ENCODE peak calls at places on chromosomes 12 and 14, in eight cellular contexts. O is tibial nerve, Q is cardiac muscle cell, D is stomach, T is astrocyte, Z is thyroid gland, R is adrenal gland, H is endothelial cell of umbilical vein. A is an unnamed sample.
A peak's percentile ranks its signal among the peaks of the same experiment; 100 is the strongest.

GRCh38 chr12:91335724-91336123 is 153.1 kb upstream of the DCN start:
- DNase-seq in O (no peak), Q (no peak), D (no peak), T (peak; percentile 14), Z (no peak), R (no peak), H (no peak), A (no peak)

GRCh38 chr12:57576613-57577160 is 14.3 kb upstream of the PIP4K2C start:
- DNase-seq in O (no peak), Q (no peak), D (no peak), T (no peak), Z (no peak), R (no peak), H (no peak), A (no peak)

GRCh38 chr12:9184276-9184675 is 23.9 kb downstream of the PZP start:
- DNase-seq in O (no peak), Q (no peak), D (no peak), T (no peak), Z (no peak), R (no peak), H (no peak), A (no peak)

GRCh38 chr12:118059645-118060275 is 1.2 kb downstream of the WSB2 start:
- DNase-seq in O (no peak), Q (peak; percentile 8), D (no peak), T (no peak), Z (no peak), R (no peak), H (peak; percentile 55), A (no peak)

GRCh38 chr14:64611358-64612020 is 61.7 kb downstream of the PPP1R36 start:
- DNase-seq in O (no peak), Q (no peak), D (no peak), T (no peak), Z (no peak), R (no peak), H (no peak), A (no peak)

GRCh38 chr14:63800651-63801385 is 52.0 kb upstream of the SYNE2 start:
- DNase-seq in O (no peak), Q (no peak), D (no peak), T (no peak), Z (no peak), R (no peak), H (no peak), A (no peak)

GRCh38 chr14:58395815-58396626 is at the start of gene TOMM20L:
- DNase-seq in O (no peak), Q (peak; percentile 81), D (peak; percentile 79), T (peak; percentile 26), Z (peak; percentile 77), R (peak; percentile 67), H (peak; percentile 68), A (peak; percentile 59)

GRCh38 chr12:113358381-113359132 is at the start of gene PLBD2:
- DNase-seq in O (peak; percentile 92), Q (peak; percentile 97), D (peak; percentile 96), T (peak; percentile 81), Z (peak; percentile 95), R (peak; percentile 98), H (peak; percentile 95), A (peak; percentile 95)

GRCh38 chr14:59918824-59919581 is 941 bp upstream of the LRRC9 start:
- DNase-seq in O (no peak), Q (peak; percentile 51), D (no peak), T (peak; percentile 35), Z (peak; percentile 33), R (peak; percentile 42), H (peak; percentile 38), A (no peak)

GRCh38 chr14:54715811-54716210 is 148.9 kb downstream of the SAMD4A start:
- DNase-seq in O (no peak), Q (no peak), D (no peak), T (peak; percentile 85), Z (peak; percentile 67), R (no peak), H (no peak), A (no peak)

GRCh38 chr12:24759155-24759554 is 189.7 kb downstream of the BCAT1 start:
- DNase-seq in O (no peak), Q (no peak), D (no peak), T (peak; percentile 57), Z (no peak), R (no peak), H (no peak), A (no peak)

GRCh38 chr12:39227218-39227617 is 215.7 kb downstream of the KIF21A start:
- DNase-seq in O (no peak), Q (no peak), D (no peak), T (peak; percentile 3), Z (no peak), R (no peak), H (no peak), A (no peak)

GRCh38 chr12:27517961-27518668 is 5.9 kb upstream of the PPFIBP1 start:
- DNase-seq in O (no peak), Q (peak; percentile 59), D (no peak), T (no peak), Z (no peak), R (no peak), H (no peak), A (no peak)

GRCh38 chr14:21833836-21834235 is 160.2 kb upstream of the OR4E1 start:
- DNase-seq in O (no peak), Q (no peak), D (no peak), T (no peak), Z (no peak), R (no peak), H (no peak), A (no peak)

GRCh38 chr12:125683748-125684381 is 618.6 kb downstream of the AACS start:
- DNase-seq in O (no peak), Q (peak; percentile 83), D (peak; percentile 70), T (no peak), Z (peak; percentile 42), R (no peak), H (no peak), A (no peak)

DNA sequence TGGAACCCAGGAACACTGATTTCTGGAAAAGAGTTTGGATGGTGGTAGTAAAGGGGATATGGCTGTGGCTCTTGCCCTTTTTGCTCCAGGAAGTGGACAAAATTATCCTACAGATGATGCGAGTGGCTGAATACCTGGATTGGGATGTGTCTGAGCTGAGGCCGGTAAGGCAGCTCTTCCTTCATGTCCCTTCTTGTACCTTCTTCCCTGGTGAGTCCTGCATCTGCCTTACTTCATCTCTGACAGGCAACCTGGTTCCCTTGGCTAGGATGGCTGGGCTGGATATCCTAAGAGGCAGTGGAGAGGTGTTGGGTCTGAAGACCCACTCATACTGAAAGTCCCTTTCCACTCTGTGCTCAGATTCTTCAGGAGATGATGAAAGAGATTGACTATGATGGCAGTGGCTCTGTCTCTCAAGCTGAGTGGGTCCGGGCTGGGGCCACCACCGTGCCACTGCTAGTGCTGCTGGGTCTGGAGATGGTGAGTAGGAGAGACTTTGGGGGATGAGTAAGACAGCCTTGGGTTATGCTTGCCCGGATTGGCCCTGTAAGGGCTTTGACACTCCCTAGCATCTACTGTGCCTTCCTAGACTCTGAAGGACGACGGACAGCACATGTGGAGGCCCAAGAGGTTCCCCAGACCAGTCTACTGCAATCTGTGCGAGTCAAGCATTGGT is 8.0 kb downstream of the DGKA start:
- DNase-seq in O (no peak), Q (no peak), D (no peak), T (no peak), Z (no peak), R (no peak), H (no peak), A (no peak)
- H3K27ac ChIP-seq in O (no peak overlapping the region), Q (no peak overlapping the region), D (no peak overlapping the region), T (no peak overlapping the region), Z (no peak overlapping the region), R (no peak overlapping the region), H (no peak overlapping the region), A (peak overlapping the region; percentile 70)

GRCh38 chr12:67630373-67631088 is 18.0 kb upstream of the DYRK2 start:
- DNase-seq in O (no peak), Q (no peak), D (peak; percentile 45), T (no peak), Z (peak; percentile 35), R (peak; percentile 24), H (peak; percentile 65), A (peak; percentile 67)
- TF ChIP-seq CTCF in O (no peak), Q (no peak), D (peak; percentile 12), T (no peak), Z (no peak), R (no peak), H (no peak), A (no peak)

GRCh38 chr14:90567991-90568390 is 171.2 kb downstream of the CALM1 start:
- DNase-seq in O (no peak), Q (no peak), D (no peak), T (no peak), Z (no peak), R (no peak), H (no peak), A (no peak)

GRCh38 chr14:90567191-90567590 is 170.4 kb downstream of the CALM1 start:
- DNase-seq in O (no peak), Q (no peak), D (no peak), T (no peak), Z (no peak), R (no peak), H (no peak), A (no peak)

GRCh38 chr14:90569201-90569600 is 172.4 kb downstream of the CALM1 start:
- DNase-seq in O (no peak), Q (no peak), D (no peak), T (no peak), Z (no peak), R (no peak), H (no peak), A (no peak)

GRCh38 chr14:90569606-90570462 is 173.0 kb downstream of the CALM1 start:
- DNase-seq in O (no peak), Q (no peak), D (no peak), T (no peak), Z (no peak), R (no peak), H (no peak), A (no peak)

DNA sequence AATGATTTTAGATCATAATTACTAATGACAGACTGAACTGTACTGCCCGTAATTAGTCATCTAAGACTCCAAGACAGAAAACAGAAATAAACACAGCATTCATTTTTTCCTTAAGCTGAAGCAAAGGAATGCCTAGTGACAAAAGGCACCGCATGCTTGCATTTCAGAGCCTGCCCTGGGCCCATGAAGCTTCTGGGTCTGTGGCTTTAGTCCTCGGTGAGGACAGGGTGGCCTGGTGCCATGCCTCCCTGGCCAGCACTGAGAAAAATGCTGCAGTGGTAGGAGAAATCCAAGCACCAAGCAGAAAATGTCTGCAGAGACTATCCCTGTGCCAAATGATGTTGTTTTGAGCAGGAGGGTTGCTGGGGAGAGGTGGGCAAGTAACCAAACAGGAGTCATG is 171.6 kb downstream of the CALM1 start:
- DNase-seq in O (no peak), Q (no peak), D (no peak), T (no peak), Z (peak; percentile 19), R (no peak), H (no peak), A (no peak)
- H3K27ac ChIP-seq in O (peak overlapping the region; percentile 33), Q (no peak overlapping the region), D (no peak overlapping the region), T (no peak overlapping the region), Z (no peak overlapping the region), R (no peak overlapping the region), H (no peak overlapping the region), A (no peak overlapping the region)

GRCh38 chr12:93419388-93420034 is 22.2 kb downstream of the UBE2N start:
- DNase-seq in O (no peak), Q (peak; percentile 66), D (no peak), T (peak; percentile 42), Z (no peak), R (no peak), H (peak; percentile 76), A (no peak)
- TF ChIP-seq CTCF in O (peak; percentile 50), Q (peak; percentile 54), D (peak; percentile 67), T (peak; percentile 59), Z (peak; percentile 41), R (peak; percentile 70), H (peak; percentile 33), A (peak; percentile 76)

GRCh38 chr12:78018939-78019338 is 188.2 kb downstream of the NAV3 start:
- DNase-seq in O (no peak), Q (no peak), D (no peak), T (no peak), Z (no peak), R (no peak), H (no peak), A (no peak)
- H3K27ac ChIP-seq in O (no peak overlapping the region), Q (no peak overlapping the region), D (no peak overlapping the region), T (no peak overlapping the region), Z (no peak overlapping the region), R (no peak overlapping the region), H (no peak overlapping the region), A (no peak overlapping the region)